ENCODE peak calls at places on chromosomes 12 and 14, in eight cellular contexts. One of them, this sample, is unnamed.

GRCh38 chr14:56996721-56997399 is 186.6 kb upstream of the OTX2 start:
- DNase-seq in NCI-H774: peak; percentile 22
- DNase-seq in astrocyte of the cerebellum: no peak
- DNase-seq in head of caudate nucleus: no peak
- DNase-seq in stimulated activated CD4-positive, alpha-beta T cell treated with anti-CD3 and anti-CD28 coated beads, Interleukin-12 subunit alpha, Interleukin-12 subunit beta, amount 100 ng/mL, for 4 hours: no peak
- DNase-seq in AG04449: no peak
- DNase-seq in activated T-helper 1 cell treated with Interleukin-2 at 50 U/mL for 16 hours: no peak
- DNase-seq in NCI-H1092 treated with DMSO at 0.1 percent for 48 hours: peak; percentile 15
- DNase-seq in this sample: no peak

GRCh38 chr14:55309761-55310365 is 38.6 kb downstream of the FBXO34 start:
- DNase-seq in NCI-H774: no peak
- DNase-seq in astrocyte of the cerebellum: no peak
- DNase-seq in head of caudate nucleus: no peak
- DNase-seq in stimulated activated CD4-positive, alpha-beta T cell treated with anti-CD3 and anti-CD28 coated beads, Interleukin-12 subunit alpha, Interleukin-12 subunit beta, amount 100 ng/mL, for 4 hours: no peak
- DNase-seq in AG04449: no peak
- DNase-seq in activated T-helper 1 cell treated with Interleukin-2 at 50 U/mL for 16 hours: no peak
- DNase-seq in NCI-H1092 treated with DMSO at 0.1 percent for 48 hours: no peak
- DNase-seq in this sample: no peak

GRCh38 chr12:46830731-46831334 is 5.0 kb upstream of the SLC38A4 start:
- DNase-seq in NCI-H774: no peak
- DNase-seq in astrocyte of the cerebellum: no peak
- DNase-seq in head of caudate nucleus: no peak
- DNase-seq in stimulated activated CD4-positive, alpha-beta T cell treated with anti-CD3 and anti-CD28 coated beads, Interleukin-12 subunit alpha, Interleukin-12 subunit beta, amount 100 ng/mL, for 4 hours: no peak
- DNase-seq in AG04449: no peak
- DNase-seq in activated T-helper 1 cell treated with Interleukin-2 at 50 U/mL for 16 hours: no peak
- DNase-seq in NCI-H1092 treated with DMSO at 0.1 percent for 48 hours: no peak
- DNase-seq in this sample: no peak

GRCh38 chr14:71780075-71780474 is 152.2 kb upstream of the RGS6 start:
- DNase-seq in NCI-H774: no peak
- DNase-seq in astrocyte of the cerebellum: no peak
- DNase-seq in head of caudate nucleus: no peak
- DNase-seq in stimulated activated CD4-positive, alpha-beta T cell treated with anti-CD3 and anti-CD28 coated beads, Interleukin-12 subunit alpha, Interleukin-12 subunit beta, amount 100 ng/mL, for 4 hours: no peak
- DNase-seq in AG04449: no peak
- DNase-seq in activated T-helper 1 cell treated with Interleukin-2 at 50 U/mL for 16 hours: no peak
- DNase-seq in NCI-H1092 treated with DMSO at 0.1 percent for 48 hours: no peak
- DNase-seq in this sample: no peak

GRCh38 chr12:52698634-52699340 is 4.5 kb downstream of the KRT77 start:
- DNase-seq in NCI-H774: no peak
- DNase-seq in astrocyte of the cerebellum: no peak
- DNase-seq in head of caudate nucleus: no peak
- DNase-seq in stimulated activated CD4-positive, alpha-beta T cell treated with anti-CD3 and anti-CD28 coated beads, Interleukin-12 subunit alpha, Interleukin-12 subunit beta, amount 100 ng/mL, for 4 hours: no peak
- DNase-seq in AG04449: no peak
- DNase-seq in activated T-helper 1 cell treated with Interleukin-2 at 50 U/mL for 16 hours: no peak
- DNase-seq in NCI-H1092 treated with DMSO at 0.1 percent for 48 hours: no peak
- DNase-seq in this sample: no peak

GRCh38 chr12:25653487-25654175 is 100.5 kb upstream of the LMNTD1 start:
- DNase-seq in NCI-H774: peak; percentile 9
- DNase-seq in astrocyte of the cerebellum: no peak
- DNase-seq in head of caudate nucleus: peak; percentile 28
- DNase-seq in stimulated activated CD4-positive, alpha-beta T cell treated with anti-CD3 and anti-CD28 coated beads, Interleukin-12 subunit alpha, Interleukin-12 subunit beta, amount 100 ng/mL, for 4 hours: no peak
- DNase-seq in AG04449: no peak
- DNase-seq in activated T-helper 1 cell treated with Interleukin-2 at 50 U/mL for 16 hours: no peak
- DNase-seq in NCI-H1092 treated with DMSO at 0.1 percent for 48 hours: no peak
- DNase-seq in this sample: no peak

GRCh38 chr12:72053604-72054003 is 115.0 kb downstream of the TPH2 start:
- DNase-seq in NCI-H774: no peak
- DNase-seq in astrocyte of the cerebellum: no peak
- DNase-seq in head of caudate nucleus: no peak
- DNase-seq in stimulated activated CD4-positive, alpha-beta T cell treated with anti-CD3 and anti-CD28 coated beads, Interleukin-12 subunit alpha, Interleukin-12 subunit beta, amount 100 ng/mL, for 4 hours: no peak
- DNase-seq in AG04449: no peak
- DNase-seq in activated T-helper 1 cell treated with Interleukin-2 at 50 U/mL for 16 hours: no peak
- DNase-seq in NCI-H1092 treated with DMSO at 0.1 percent for 48 hours: no peak
- DNase-seq in this sample: no peak

GRCh38 chr14:100621806-100622205 is 34.6 kb upstream of the BEGAIN start:
- DNase-seq in NCI-H774: no peak
- DNase-seq in astrocyte of the cerebellum: no peak
- DNase-seq in head of caudate nucleus: no peak
- DNase-seq in stimulated activated CD4-positive, alpha-beta T cell treated with anti-CD3 and anti-CD28 coated beads, Interleukin-12 subunit alpha, Interleukin-12 subunit beta, amount 100 ng/mL, for 4 hours: no peak
- DNase-seq in AG04449: no peak
- DNase-seq in activated T-helper 1 cell treated with Interleukin-2 at 50 U/mL for 16 hours: no peak
- DNase-seq in NCI-H1092 treated with DMSO at 0.1 percent for 48 hours: no peak
- DNase-seq in this sample: no peak

GRCh38 chr12:69068431-69068830 is 135.5 kb upstream of the CPM start:
- DNase-seq in NCI-H774: no peak
- DNase-seq in astrocyte of the cerebellum: no peak
- DNase-seq in head of caudate nucleus: no peak
- DNase-seq in stimulated activated CD4-positive, alpha-beta T cell treated with anti-CD3 and anti-CD28 coated beads, Interleukin-12 subunit alpha, Interleukin-12 subunit beta, amount 100 ng/mL, for 4 hours: no peak
- DNase-seq in AG04449: no peak
- DNase-seq in activated T-helper 1 cell treated with Interleukin-2 at 50 U/mL for 16 hours: no peak
- DNase-seq in NCI-H1092 treated with DMSO at 0.1 percent for 48 hours: no peak
- DNase-seq in this sample: no peak

GRCh38 chr14:93113678-93114067 is 2.1 kb downstream of the ITPK1 start:
- DNase-seq in NCI-H774: no peak
- DNase-seq in astrocyte of the cerebellum: no peak
- DNase-seq in head of caudate nucleus: peak; percentile 23
- DNase-seq in stimulated activated CD4-positive, alpha-beta T cell treated with anti-CD3 and anti-CD28 coated beads, Interleukin-12 subunit alpha, Interleukin-12 subunit beta, amount 100 ng/mL, for 4 hours: no peak
- DNase-seq in AG04449: no peak
- DNase-seq in activated T-helper 1 cell treated with Interleukin-2 at 50 U/mL for 16 hours: no peak
- DNase-seq in NCI-H1092 treated with DMSO at 0.1 percent for 48 hours: no peak
- DNase-seq in this sample: no peak

GRCh38 chr12:52215587-52216031 is 17.4 kb upstream of the KRT7 start:
- DNase-seq in NCI-H774: no peak
- DNase-seq in astrocyte of the cerebellum: no peak
- DNase-seq in head of caudate nucleus: no peak
- DNase-seq in stimulated activated CD4-positive, alpha-beta T cell treated with anti-CD3 and anti-CD28 coated beads, Interleukin-12 subunit alpha, Interleukin-12 subunit beta, amount 100 ng/mL, for 4 hours: no peak
- DNase-seq in AG04449: no peak
- DNase-seq in activated T-helper 1 cell treated with Interleukin-2 at 50 U/mL for 16 hours: no peak
- DNase-seq in NCI-H1092 treated with DMSO at 0.1 percent for 48 hours: no peak
- DNase-seq in this sample: no peak

GRCh38 chr12:101925352-101925751 is 48.0 kb downstream of the DRAM1 start:
- DNase-seq in NCI-H774: no peak
- DNase-seq in astrocyte of the cerebellum: peak; percentile 72
- DNase-seq in head of caudate nucleus: no peak
- DNase-seq in stimulated activated CD4-positive, alpha-beta T cell treated with anti-CD3 and anti-CD28 coated beads, Interleukin-12 subunit alpha, Interleukin-12 subunit beta, amount 100 ng/mL, for 4 hours: no peak
- DNase-seq in AG04449: peak; percentile 99
- DNase-seq in activated T-helper 1 cell treated with Interleukin-2 at 50 U/mL for 16 hours: no peak
- DNase-seq in NCI-H1092 treated with DMSO at 0.1 percent for 48 hours: no peak
- DNase-seq in this sample: no peak

GRCh38 chr12:95197636-95198035 is 19.6 kb downstream of the FGD6 start:
- DNase-seq in NCI-H774: no peak
- DNase-seq in astrocyte of the cerebellum: no peak
- DNase-seq in head of caudate nucleus: no peak
- DNase-seq in stimulated activated CD4-positive, alpha-beta T cell treated with anti-CD3 and anti-CD28 coated beads, Interleukin-12 subunit alpha, Interleukin-12 subunit beta, amount 100 ng/mL, for 4 hours: no peak
- DNase-seq in AG04449: no peak
- DNase-seq in activated T-helper 1 cell treated with Interleukin-2 at 50 U/mL for 16 hours: no peak
- DNase-seq in NCI-H1092 treated with DMSO at 0.1 percent for 48 hours: no peak
- DNase-seq in this sample: no peak

GRCh38 chr12:72330291-72330690 is 58.1 kb downstream of the TRHDE start:
- DNase-seq in NCI-H774: no peak
- DNase-seq in astrocyte of the cerebellum: peak; percentile 18
- DNase-seq in head of caudate nucleus: peak; percentile 26
- DNase-seq in stimulated activated CD4-positive, alpha-beta T cell treated with anti-CD3 and anti-CD28 coated beads, Interleukin-12 subunit alpha, Interleukin-12 subunit beta, amount 100 ng/mL, for 4 hours: no peak
- DNase-seq in AG04449: no peak
- DNase-seq in activated T-helper 1 cell treated with Interleukin-2 at 50 U/mL for 16 hours: no peak
- DNase-seq in NCI-H1092 treated with DMSO at 0.1 percent for 48 hours: no peak
- DNase-seq in this sample: no peak

This sample was measured in effector memory CD4-positive, alpha-beta T cell.